ENCODE peak calls at places on chromosomes 11 and 22, in seven cellular contexts. One of them, this sample, is unnamed. For H3K4me1, the result is how much of the 10 kb centered on the place peaks cover.

GRCh38 chr22:50138036-50138435 is 32.5 kb upstream of the PANX2 start:
- DNase-seq in H1: no peak
- DNase-seq in OCI-LY7: no peak
- DNase-seq in upper lobe of right lung: no peak
- DNase-seq in HAP-1: no peak
- DNase-seq in esophagus squamous epithelium: no peak
- DNase-seq in Peyer's patch: no peak
- DNase-seq in this sample: no peak

GRCh38 chr11:17568944-17569343 is 21.9 kb downstream of the OTOG start:
- DNase-seq in H1: peak
- DNase-seq in OCI-LY7: no peak
- DNase-seq in upper lobe of right lung: no peak
- DNase-seq in HAP-1: no peak
- DNase-seq in esophagus squamous epithelium: no peak
- DNase-seq in Peyer's patch: no peak
- DNase-seq in this sample: no peak

GRCh38 chr11:32893947-32894827 is 1.6 kb downstream of the QSER1 start:
- DNase-seq in H1: no peak
- DNase-seq in OCI-LY7: peak
- DNase-seq in upper lobe of right lung: no peak
- DNase-seq in HAP-1: peak
- DNase-seq in esophagus squamous epithelium: no peak
- DNase-seq in Peyer's patch: no peak
- DNase-seq in this sample: no peak

GRCh38 chr11:123654566-123655081 is at the start of gene SCN3B:
- DNase-seq in H1: peak
- DNase-seq in OCI-LY7: no peak
- DNase-seq in upper lobe of right lung: peak
- DNase-seq in HAP-1: peak
- DNase-seq in esophagus squamous epithelium: no peak
- DNase-seq in Peyer's patch: peak
- DNase-seq in this sample: peak

GRCh38 chr11:129375731-129376657 is at the start of gene BARX2:
- DNase-seq in H1: peak
- DNase-seq in OCI-LY7: no peak
- DNase-seq in upper lobe of right lung: peak
- DNase-seq in HAP-1: no peak
- DNase-seq in esophagus squamous epithelium: no peak
- DNase-seq in Peyer's patch: peak
- DNase-seq in this sample: no peak

GRCh38 chr11:2583605-2583958 is 116.2 kb downstream of the KCNQ1OT1 start:
- DNase-seq in H1: no peak
- DNase-seq in OCI-LY7: no peak
- DNase-seq in upper lobe of right lung: no peak
- DNase-seq in HAP-1: no peak
- DNase-seq in esophagus squamous epithelium: no peak
- DNase-seq in Peyer's patch: no peak
- DNase-seq in this sample: no peak

GRCh38 chr11:71222318-71223080 is 29.9 kb downstream of the SHANK2 start:
- DNase-seq in H1: no peak
- DNase-seq in OCI-LY7: no peak
- DNase-seq in upper lobe of right lung: peak
- DNase-seq in HAP-1: no peak
- DNase-seq in esophagus squamous epithelium: no peak
- DNase-seq in Peyer's patch: no peak
- DNase-seq in this sample: no peak

GRCh38 chr22:41308544-41308947 is 7.2 kb downstream of the ZC3H7B start:
- DNase-seq in H1: no peak
- DNase-seq in OCI-LY7: no peak
- DNase-seq in upper lobe of right lung: no peak
- DNase-seq in HAP-1: no peak
- DNase-seq in esophagus squamous epithelium: no peak
- DNase-seq in Peyer's patch: peak
- DNase-seq in this sample: no peak

GRCh38 chr22:25008666-25009065 is 56.1 kb downstream of the KIAA1671 start:
- DNase-seq in H1: no peak
- DNase-seq in OCI-LY7: no peak
- DNase-seq in upper lobe of right lung: no peak
- DNase-seq in HAP-1: no peak
- DNase-seq in esophagus squamous epithelium: no peak
- DNase-seq in Peyer's patch: no peak
- DNase-seq in this sample: no peak

GRCh38 chr22:20858615-20859416 is at the start of the genes PI4KA and SNAP29:
- DNase-seq in H1: peak
- DNase-seq in OCI-LY7: peak
- DNase-seq in upper lobe of right lung: peak
- DNase-seq in HAP-1: peak
- DNase-seq in esophagus squamous epithelium: peak
- DNase-seq in Peyer's patch: peak
- DNase-seq in this sample: peak

DNA sequence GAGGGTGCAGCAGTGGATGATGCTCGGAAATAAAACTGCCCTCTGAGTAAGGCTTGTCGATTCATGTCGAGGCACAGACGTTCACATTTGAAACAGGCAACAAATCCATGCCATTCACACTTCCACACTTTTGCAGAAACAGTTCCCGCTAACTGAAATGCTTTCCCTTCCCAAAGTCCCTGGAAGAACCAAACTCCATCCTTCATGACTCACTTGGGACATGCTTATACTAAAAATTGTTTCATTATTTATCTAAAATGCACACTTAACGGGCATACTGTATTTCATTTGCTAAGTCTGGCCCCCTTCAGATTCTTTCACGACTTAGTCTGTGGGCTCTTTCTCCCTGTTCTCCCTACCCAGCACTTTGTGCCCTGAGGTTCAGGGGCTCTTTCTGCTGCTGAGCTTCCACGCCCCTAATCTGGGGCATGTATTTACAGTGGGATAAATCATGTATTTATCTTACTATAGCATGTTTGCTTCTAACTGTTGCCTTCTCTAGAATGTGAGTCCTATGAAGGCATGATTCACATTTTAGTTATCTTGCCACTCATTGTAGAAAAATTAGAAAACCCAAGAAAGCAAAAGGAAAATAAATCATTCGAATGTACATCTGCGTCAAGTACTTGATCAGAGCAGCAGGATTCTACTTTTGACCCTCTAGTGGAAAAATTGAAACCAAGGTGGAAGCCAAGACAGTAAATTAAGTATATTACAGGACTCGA is 12.5 kb downstream of the SCGB1A1 start:
- DNase-seq in H1: no peak
- DNase-seq in OCI-LY7: no peak
- DNase-seq in upper lobe of right lung: no peak
- DNase-seq in HAP-1: no peak
- DNase-seq in esophagus squamous epithelium: no peak
- DNase-seq in Peyer's patch: no peak
- DNase-seq in this sample: no peak
- H3K4me1 ChIP-seq in H1: under half
- H3K4me1 ChIP-seq in OCI-LY7: under half
- H3K4me1 ChIP-seq in upper lobe of right lung: under half
- H3K4me1 ChIP-seq in HAP-1: under half
- H3K4me1 ChIP-seq in esophagus squamous epithelium: under half
- H3K4me1 ChIP-seq in Peyer's patch: half or more
- H3K4me1 ChIP-seq in this sample: under half

DNA sequence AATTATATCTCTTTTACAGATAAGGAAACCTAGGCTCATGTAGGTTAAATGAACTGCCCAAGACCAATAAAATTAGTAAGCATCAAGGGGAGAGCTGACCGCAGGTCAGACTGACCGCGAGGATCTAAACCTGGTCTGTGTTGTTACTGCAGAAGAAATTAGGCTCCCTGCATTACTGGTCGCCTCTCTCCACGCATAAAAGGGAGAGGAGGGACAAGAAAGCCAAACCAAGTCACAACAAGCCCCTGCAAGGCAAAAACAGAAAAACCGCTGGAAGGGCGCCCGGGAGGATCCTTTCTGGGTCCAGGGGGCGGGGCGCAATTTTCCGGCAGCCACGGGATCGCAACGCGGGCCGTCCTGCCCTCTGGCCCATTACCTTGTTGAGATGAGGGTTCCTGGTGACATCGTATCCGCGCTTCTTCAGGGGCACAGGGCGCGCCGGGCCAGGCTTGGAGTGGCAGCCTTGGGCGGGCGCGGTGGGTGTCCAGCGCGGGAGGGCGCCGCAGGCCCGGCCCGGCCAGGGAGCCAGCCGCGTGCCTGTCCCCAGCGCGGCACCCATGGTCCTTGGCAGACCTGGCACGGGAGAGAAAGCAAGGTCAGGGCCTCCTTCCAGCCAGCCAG is 920 bp downstream of the ME3 start:
- DNase-seq in H1: peak
- DNase-seq in OCI-LY7: no peak
- DNase-seq in upper lobe of right lung: peak
- DNase-seq in HAP-1: no peak
- DNase-seq in esophagus squamous epithelium: no peak
- DNase-seq in Peyer's patch: peak
- DNase-seq in this sample: no peak
- H3K4me1 ChIP-seq in H1: under half
- H3K4me1 ChIP-seq in OCI-LY7: under half
- H3K4me1 ChIP-seq in upper lobe of right lung: under half
- H3K4me1 ChIP-seq in HAP-1: under half
- H3K4me1 ChIP-seq in esophagus squamous epithelium: under half
- H3K4me1 ChIP-seq in Peyer's patch: under half
- H3K4me1 ChIP-seq in this sample: under half

GRCh38 chr22:45585946-45586540 is 83.4 kb downstream of the FBLN1 start:
- DNase-seq in H1: no peak
- DNase-seq in OCI-LY7: no peak
- DNase-seq in upper lobe of right lung: no peak
- DNase-seq in HAP-1: no peak
- DNase-seq in esophagus squamous epithelium: no peak
- DNase-seq in Peyer's patch: no peak
- DNase-seq in this sample: no peak

GRCh38 chr22:45584621-45585436 is 82.1 kb downstream of the FBLN1 start:
- DNase-seq in H1: no peak
- DNase-seq in OCI-LY7: no peak
- DNase-seq in upper lobe of right lung: no peak
- DNase-seq in HAP-1: no peak
- DNase-seq in esophagus squamous epithelium: no peak
- DNase-seq in Peyer's patch: peak
- DNase-seq in this sample: no peak

GRCh38 chr22:45584121-45584570 is 81.5 kb downstream of the FBLN1 start:
- DNase-seq in H1: no peak
- DNase-seq in OCI-LY7: peak
- DNase-seq in upper lobe of right lung: no peak
- DNase-seq in HAP-1: no peak
- DNase-seq in esophagus squamous epithelium: no peak
- DNase-seq in Peyer's patch: peak
- DNase-seq in this sample: no peak

GRCh38 chr22:45586651-45587405 is 84.1 kb downstream of the FBLN1 start:
- DNase-seq in H1: no peak
- DNase-seq in OCI-LY7: no peak
- DNase-seq in upper lobe of right lung: no peak
- DNase-seq in HAP-1: no peak
- DNase-seq in esophagus squamous epithelium: no peak
- DNase-seq in Peyer's patch: no peak
- DNase-seq in this sample: no peak

DNA sequence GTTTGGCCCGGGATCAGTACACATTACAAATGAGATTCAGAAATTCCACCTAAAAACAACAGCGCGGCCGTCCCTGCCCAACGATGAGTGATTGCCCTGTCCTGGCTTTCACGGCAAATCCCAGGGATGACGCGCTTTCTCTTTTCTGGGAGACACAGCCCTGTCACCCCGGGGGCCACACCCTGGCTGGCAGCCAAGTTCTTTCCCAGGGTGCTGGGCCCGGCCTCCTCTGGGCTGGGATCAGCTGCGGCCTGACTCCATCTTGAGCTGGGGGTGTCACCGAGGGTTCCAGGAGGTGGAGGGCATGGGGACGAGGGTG is 82.7 kb downstream of the FBLN1 start:
- DNase-seq in H1: no peak
- DNase-seq in OCI-LY7: no peak
- DNase-seq in upper lobe of right lung: no peak
- DNase-seq in HAP-1: no peak
- DNase-seq in esophagus squamous epithelium: no peak
- DNase-seq in Peyer's patch: no peak
- DNase-seq in this sample: no peak
- H3K4me1 ChIP-seq in H1: under half
- H3K4me1 ChIP-seq in OCI-LY7: under half
- H3K4me1 ChIP-seq in upper lobe of right lung: under half
- H3K4me1 ChIP-seq in HAP-1: under half
- H3K4me1 ChIP-seq in esophagus squamous epithelium: under half
- H3K4me1 ChIP-seq in Peyer's patch: under half
- H3K4me1 ChIP-seq in this sample: under half

DNA sequence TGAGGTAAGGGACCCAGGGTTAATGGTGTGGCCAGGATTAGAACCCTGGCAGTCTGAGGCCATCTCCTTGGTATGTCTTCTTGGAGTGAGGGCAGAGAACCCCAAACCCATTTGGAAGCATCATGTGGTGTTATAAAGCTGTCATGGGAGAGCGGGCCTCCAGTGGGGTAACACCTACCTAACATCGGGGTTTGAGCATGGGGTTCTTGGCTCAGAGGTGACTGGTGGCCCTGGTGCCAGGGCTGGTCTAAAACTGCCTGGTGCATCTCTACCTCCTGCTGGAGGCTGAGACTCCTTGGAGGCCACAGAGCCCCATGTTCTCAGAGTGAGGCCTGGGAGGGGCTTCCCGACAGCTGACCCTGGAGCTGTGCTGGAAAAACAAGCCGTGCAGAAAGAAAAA is 4.5 kb downstream of the PRDM11 start:
- DNase-seq in H1: no peak
- DNase-seq in OCI-LY7: no peak
- DNase-seq in upper lobe of right lung: no peak
- DNase-seq in HAP-1: no peak
- DNase-seq in esophagus squamous epithelium: no peak
- DNase-seq in Peyer's patch: no peak
- DNase-seq in this sample: no peak
- H3K4me1 ChIP-seq in H1: under half
- H3K4me1 ChIP-seq in OCI-LY7: under half
- H3K4me1 ChIP-seq in upper lobe of right lung: under half
- H3K4me1 ChIP-seq in HAP-1: under half
- H3K4me1 ChIP-seq in esophagus squamous epithelium: under half
- H3K4me1 ChIP-seq in Peyer's patch: under half
- H3K4me1 ChIP-seq in this sample: under half

GRCh38 chr11:114187173-114187572 is 109.0 kb upstream of the NNMT start:
- DNase-seq in H1: no peak
- DNase-seq in OCI-LY7: peak
- DNase-seq in upper lobe of right lung: no peak
- DNase-seq in HAP-1: no peak
- DNase-seq in esophagus squamous epithelium: no peak
- DNase-seq in Peyer's patch: no peak
- DNase-seq in this sample: no peak
- H3K4me1 ChIP-seq in H1: under half
- H3K4me1 ChIP-seq in OCI-LY7: under half
- H3K4me1 ChIP-seq in upper lobe of right lung: under half
- H3K4me1 ChIP-seq in HAP-1: under half
- H3K4me1 ChIP-seq in esophagus squamous epithelium: under half
- H3K4me1 ChIP-seq in Peyer's patch: under half
- H3K4me1 ChIP-seq in this sample: under half

GRCh38 chr11:73330569-73331093 is 22.6 kb downstream of the ARHGEF17 start:
- DNase-seq in H1: no peak
- DNase-seq in OCI-LY7: no peak
- DNase-seq in upper lobe of right lung: no peak
- DNase-seq in HAP-1: no peak
- DNase-seq in esophagus squamous epithelium: no peak
- DNase-seq in Peyer's patch: no peak
- DNase-seq in this sample: no peak
- H3K4me1 ChIP-seq in H1: under half
- H3K4me1 ChIP-seq in OCI-LY7: under half
- H3K4me1 ChIP-seq in upper lobe of right lung: half or more
- H3K4me1 ChIP-seq in HAP-1: under half
- H3K4me1 ChIP-seq in esophagus squamous epithelium: under half
- H3K4me1 ChIP-seq in Peyer's patch: half or more
- H3K4me1 ChIP-seq in this sample: under half

GRCh38 chr11:3953327-3953726 is 97.9 kb downstream of the STIM1 start:
- DNase-seq in H1: no peak
- DNase-seq in OCI-LY7: no peak
- DNase-seq in upper lobe of right lung: no peak
- DNase-seq in HAP-1: no peak
- DNase-seq in esophagus squamous epithelium: no peak
- DNase-seq in Peyer's patch: no peak
- DNase-seq in this sample: no peak
- H3K4me1 ChIP-seq in H1: under half
- H3K4me1 ChIP-seq in OCI-LY7: half or more
- H3K4me1 ChIP-seq in upper lobe of right lung: under half
- H3K4me1 ChIP-seq in HAP-1: under half
- H3K4me1 ChIP-seq in esophagus squamous epithelium: half or more
- H3K4me1 ChIP-seq in Peyer's patch: under half
- H3K4me1 ChIP-seq in this sample: half or more